ENCODE peak calls at places on chromosome 3, in eight cellular contexts. T, Z, R, I, J, L, O and M are unnamed samples. For H3K9me3, the result is how much of the 10 kb centered on the place peaks cover.

GRCh38 chr3:108093021-108093420 is 2.2 kb upstream of the CD47 start:
- DNase-seq in T (no peak), R (no peak), O (no peak), I (no peak), Z (no peak), J (no peak), L (no peak), M (no peak)

GRCh38 chr3:177633671-177634207 is 436.5 kb upstream of the TBL1XR1 start:
- DNase-seq in Z (no peak), O (no peak), L (no peak), R (no peak), T (no peak), I (no peak), J (no peak), M (no peak)

GRCh38 chr3:140922634-140923033 is 19.0 kb upstream of the SLC25A36 start:
- DNase-seq in Z (no peak), L (no peak), R (no peak), I (no peak), O (no peak), J (no peak), T (no peak), M (no peak)

GRCh38 chr3:38567498-38567897 is 71.4 kb downstream of the EXOG start:
- DNase-seq in L (no peak), T (no peak), Z (no peak), I (no peak), O (no peak), R (no peak), J (no peak), M (no peak)

GRCh38 chr3:4856136-4856535 is 123.1 kb upstream of the BHLHE40 start:
- DNase-seq in J (no peak), Z (no peak), I (no peak), L (no peak), R (no peak), O (no peak), T (no peak), M (no peak)

GRCh38 chr3:151328298-151329036 is 882 bp downstream of the P2RY13 start:
- DNase-seq in O (no peak), Z (no peak), J (no peak), R (no peak), L (no peak), T (peak), I (no peak), M (no peak)

GRCh38 chr3:145776782-145777408 is 384.1 kb downstream of the PLOD2 start:
- DNase-seq in R (no peak), O (no peak), L (no peak), J (no peak), Z (peak), I (peak), T (peak), M (no peak)

GRCh38 chr3:151743860-151744259 is 10.1 kb downstream of the AADACL2 start:
- DNase-seq in I (no peak), T (no peak), Z (no peak), R (no peak), O (no peak), L (no peak), J (no peak), M (no peak)

GRCh38 chr3:126473292-126474168 is 2.2 kb downstream of the ZXDC start:
- DNase-seq in I (no peak), J (no peak), L (no peak), T (no peak), Z (peak), R (no peak), O (no peak), M (no peak)

GRCh38 chr3:89216021-89216739 is 108.8 kb downstream of the EPHA3 start:
- DNase-seq in T (no peak), Z (no peak), J (no peak), L (no peak), R (no peak), O (no peak), I (no peak), M (no peak)

GRCh38 chr3:63960048-63960711 is 48.0 kb upstream of the SCAANT1 start:
- DNase-seq in Z (no peak), R (no peak), J (peak), O (no peak), T (peak), L (no peak), I (peak), M (no peak)

GRCh38 chr3:162938073-162938472 is 1441.5 kb downstream of the OTOL1 start:
- DNase-seq in I (no peak), T (no peak), Z (no peak), O (no peak), J (no peak), L (no peak), R (no peak), M (no peak)

GRCh38 chr3:26997226-26997625 is 372.0 kb downstream of the NEK10 start:
- DNase-seq in T (no peak), L (no peak), I (no peak), J (no peak), O (no peak), R (no peak), Z (no peak), M (no peak)

GRCh38 chr3:112136959-112137693 is 4.1 kb upstream of the GCSAM start:
- DNase-seq in Z (no peak), R (no peak), I (no peak), J (no peak), L (no peak), T (no peak), O (no peak), M (no peak)

GRCh38 chr3:182568206-182568605 is 225.1 kb upstream of the ATP11B start:
- DNase-seq in L (no peak), T (no peak), I (no peak), R (no peak), O (no peak), J (no peak), Z (no peak), M (no peak)

GRCh38 chr3:49656541-49657112 is 17.5 kb upstream of the APEH start:
- DNase-seq in L (no peak), J (no peak), Z (no peak), R (no peak), O (no peak), I (no peak), T (no peak), M (no peak)

GRCh38 chr3:169666501-169667379 is 3.2 kb upstream of the MECOM start:
- DNase-seq in O (no peak), R (no peak), Z (no peak), I (no peak), T (no peak), L (no peak), J (no peak), M (no peak)

GRCh38 chr3:183817111-183817510 is 8.3 kb downstream of the MAP6D1 start:
- DNase-seq in R (no peak), I (no peak), T (no peak), J (no peak), Z (no peak), L (no peak), O (no peak), M (no peak)

GRCh38 chr3:355622-356021 is 159.1 kb downstream of the CHL1 start:
- DNase-seq in Z (peak), O (no peak), J (peak), I (no peak), L (no peak), R (no peak), T (no peak), M (no peak)

GRCh38 chr3:128496019-128496601 is 3.1 kb upstream of the GATA2 start:
- DNase-seq in R (no peak), Z (no peak), L (no peak), O (no peak), T (no peak), J (no peak), I (no peak), M (no peak)

GRCh38 chr3:67646586-67647234 is 7.7 kb downstream of the SUCLG2 start:
- DNase-seq in J (no peak), L (no peak), Z (no peak), O (no peak), I (no peak), R (no peak), T (peak), M (no peak)

GRCh38 chr3:114418724-114419543 is 125.1 kb downstream of the TIGIT start:
- DNase-seq in I (no peak), Z (no peak), J (no peak), O (no peak), T (peak), R (no peak), L (no peak), M (no peak)

GRCh38 chr3:3665961-3666640 is 133.1 kb upstream of the LRRN1 start:
- DNase-seq in J (no peak), R (peak), Z (no peak), O (no peak), L (no peak), T (no peak), I (no peak), M (no peak)

GRCh38 chr3:172673210-172673679 is 37.6 kb downstream of the NCEH1 start:
- DNase-seq in R (peak), L (no peak), I (peak), T (peak), O (peak), J (peak), Z (no peak), M (peak)

GRCh38 chr3:98811048-98811447 is 47.9 kb downstream of the ST3GAL6 start:
- DNase-seq in R (no peak), T (no peak), J (no peak), L (no peak), O (no peak), Z (no peak), I (no peak), M (no peak)

GRCh38 chr3:167032267-167032876 is 347.7 kb downstream of the ZBBX start:
- DNase-seq in L (no peak), Z (no peak), J (no peak), R (no peak), I (no peak), T (peak), O (no peak), M (no peak)

GRCh38 chr3:25820372-25820771 is 30.5 kb downstream of the OXSM start:
- DNase-seq in Z (no peak), I (no peak), L (no peak), T (peak), J (no peak), R (no peak), O (no peak), M (no peak)

GRCh38 chr3:85576091-85576690 is 617.4 kb downstream of the CADM2 start:
- DNase-seq in R (no peak), T (peak), Z (no peak), L (no peak), I (peak), J (peak), O (no peak), M (peak)

GRCh38 chr3:12662593-12663310 is 1.2 kb downstream of the RAF1 start:
- DNase-seq in O (no peak), T (peak), I (peak), J (peak), L (no peak), Z (peak), R (peak), M (peak)

GRCh38 chr3:143236226-143236964 is 116.8 kb downstream of the CHST2 start:
- DNase-seq in R (no peak), J (no peak), L (no peak), Z (no peak), O (no peak), T (no peak), I (no peak), M (no peak)

GRCh38 chr3:111210866-111211564 is 139.4 kb downstream of the NECTIN3 start:
- DNase-seq in O (no peak), Z (no peak), R (no peak), L (no peak), I (no peak), T (no peak), J (no peak), M (no peak)

GRCh38 chr3:149830902-149831301 is 17.9 kb downstream of the RNF13 start:
- DNase-seq in O (no peak), T (no peak), L (no peak), J (no peak), Z (no peak), I (no peak), R (no peak), M (no peak)
- H3K9me3 ChIP-seq in O (under half), T (under half), L (under half), J (under half), Z (under half), I (under half), R (under half), M (under half)

DNA sequence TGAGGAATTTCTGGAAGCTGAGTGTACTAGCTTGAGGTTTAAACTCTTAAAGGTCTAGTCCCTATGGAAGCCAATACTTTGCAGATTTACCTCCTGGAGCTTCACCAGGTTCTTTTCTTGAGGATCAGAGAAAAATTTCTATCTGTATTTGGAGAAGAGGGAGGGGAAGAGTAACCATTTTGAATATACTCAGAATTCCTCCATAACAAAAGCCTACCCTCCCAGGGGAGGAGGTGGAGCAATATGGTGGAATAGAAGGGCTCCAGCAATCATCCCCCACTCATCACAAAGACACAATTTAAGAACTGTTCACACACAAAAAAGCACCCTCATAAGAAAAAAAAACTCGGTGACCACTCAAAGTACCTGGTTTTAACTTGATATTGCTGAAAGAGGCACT is 36.0 kb upstream of the PEX5L start:
- DNase-seq in J (no peak), L (no peak), R (no peak), T (no peak), O (no peak), Z (no peak), I (no peak), M (no peak)
- H3K9me3 ChIP-seq in J (under half), L (under half), R (under half), T (under half), O (under half), Z (under half), I (under half), M (under half)

GRCh38 chr3:13709706-13710105 is 160.8 kb downstream of the FBLN2 start:
- DNase-seq in R (no peak), L (no peak), I (peak), Z (no peak), O (no peak), J (peak), T (no peak), M (no peak)
- H3K9me3 ChIP-seq in R (under half), L (under half), I (under half), Z (under half), O (under half), J (under half), T (under half), M (under half)

DNA sequence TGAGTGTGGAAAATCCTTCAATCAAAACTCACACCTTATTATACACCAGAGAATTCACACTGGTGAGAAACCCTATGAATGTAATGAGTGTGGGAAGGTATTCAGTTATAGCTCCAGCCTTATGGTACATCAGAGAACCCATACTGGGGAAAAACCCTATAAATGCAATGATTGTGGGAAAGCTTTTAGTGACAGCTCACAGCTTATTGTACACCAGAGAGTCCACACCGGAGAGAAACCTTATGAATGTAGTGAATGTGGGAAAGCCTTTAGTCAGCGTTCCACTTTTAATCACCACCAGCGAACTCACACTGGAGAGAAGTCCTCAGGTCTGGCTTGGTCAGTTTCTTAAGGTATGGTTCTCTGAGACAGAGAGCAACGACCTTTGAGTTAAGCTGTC is 13.7 kb upstream of the ZNF660 start:
- DNase-seq in Z (no peak), R (no peak), T (no peak), J (no peak), O (no peak), L (no peak), I (no peak), M (no peak)
- H3K9me3 ChIP-seq in Z (under half), R (under half), T (under half), J (under half), O (under half), L (under half), I (under half), M (under half)

DNA sequence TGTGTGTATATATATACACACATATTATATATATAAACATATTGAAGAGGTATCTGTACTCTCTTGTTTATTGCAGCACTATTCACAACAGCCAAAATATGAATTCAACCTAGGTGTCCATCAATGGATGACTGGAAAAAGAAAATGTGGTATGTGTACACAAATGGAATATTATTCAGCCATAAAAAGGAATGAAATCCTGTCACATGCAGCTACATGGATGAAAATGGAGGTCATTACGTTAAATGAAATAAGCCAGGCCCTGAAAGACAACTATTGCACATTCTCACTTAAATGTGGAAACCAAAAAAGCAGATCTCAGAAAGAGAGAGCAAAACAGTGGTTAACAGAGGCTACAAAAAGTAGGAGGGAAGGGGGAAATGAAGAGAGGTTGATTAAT is 49.5 kb downstream of the CEP70 start:
- DNase-seq in O (no peak), R (no peak), T (no peak), L (no peak), I (no peak), Z (no peak), J (no peak), M (no peak)
- H3K9me3 ChIP-seq in O (under half), R (half or more), T (under half), L (under half), I (under half), Z (under half), J (under half), M (under half)

GRCh38 chr3:77079988-77080585 is 40.2 kb downstream of the ROBO2 start:
- DNase-seq in O (no peak), L (no peak), I (no peak), R (no peak), T (no peak), Z (no peak), J (no peak), M (no peak)
- H3K9me3 ChIP-seq in O (under half), L (under half), I (under half), R (under half), T (under half), Z (under half), J (under half), M (under half)

DNA sequence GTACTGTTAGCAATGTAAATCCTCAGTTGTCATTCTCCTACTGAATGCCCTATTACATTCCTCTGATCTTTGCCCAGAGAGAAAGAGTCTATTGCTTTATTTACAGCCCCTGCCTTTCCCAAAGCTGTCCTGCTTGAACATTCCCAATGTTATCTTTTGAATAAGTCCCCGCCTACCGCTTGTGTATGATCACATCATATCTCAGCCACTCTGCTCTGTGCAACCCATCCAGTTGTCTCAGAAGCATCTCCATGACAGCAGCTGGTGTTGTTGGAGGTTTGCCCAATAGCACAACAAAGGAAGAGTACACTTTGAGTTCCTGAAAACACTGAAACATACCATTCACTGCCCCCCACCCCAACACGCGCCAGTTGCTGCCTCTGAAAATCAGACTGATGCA is 22.0 kb upstream of the FAM3D start:
- DNase-seq in I (peak), T (no peak), Z (no peak), O (no peak), J (no peak), L (no peak), R (no peak), M (no peak)
- H3K9me3 ChIP-seq in I (under half), T (under half), Z (under half), O (under half), J (under half), L (under half), R (under half), M (under half)

GRCh38 chr3:44643024-44643423 is 5.5 kb upstream of the ZNF35 start:
- DNase-seq in T (no peak), O (no peak), R (no peak), Z (no peak), L (no peak), I (no peak), J (no peak), M (no peak)
- H3K9me3 ChIP-seq in T (under half), O (under half), R (half or more), Z (under half), L (under half), I (under half), J (under half), M (under half)